ENCODE peak calls at places on chromosomes 7 and 10, in seven cellular contexts. M is adipocyte; X is CD4-positive, alpha-beta memory T cell; L is lower lobe of right lung; Q is cardiac muscle cell; D is CD8-positive, alpha-beta memory T cell; A is naive thymus-derived CD4-positive, alpha-beta T cell. O is an unnamed sample. For H3K4me1 and H3K9me3, the result is how much of the 10 kb centered on the place peaks cover.

GRCh38 chr7:41189866-41190265 is 513.0 kb downstream of the INHBA start:
- DNase-seq in M (peak), X (no peak), L (no peak), Q (no peak), D (no peak), A (no peak), O (no peak)

GRCh38 chr10:69910566-69910965 is 108.9 kb downstream of the COL13A1 start:
- DNase-seq in M (no peak), X (no peak), L (no peak), Q (no peak), D (no peak), A (no peak), O (no peak)

GRCh38 chr10:86523348-86523747 is 1.8 kb upstream of the WAPL start:
- DNase-seq in M (peak), X (no peak), L (no peak), Q (peak), D (no peak), A (no peak), O (no peak)

GRCh38 chr10:70664702-70665195 is 7.6 kb upstream of the ADAMTS14 start:
- DNase-seq in M (peak), X (no peak), L (no peak), Q (no peak), D (no peak), A (no peak), O (peak)

GRCh38 chr10:14659626-14660196 is 115.0 kb downstream of the FAM107B start:
- DNase-seq in M (no peak), X (peak), L (peak), Q (no peak), D (peak), A (peak), O (no peak)

GRCh38 chr7:87926581-87927461 is 7.2 kb upstream of the ADAM22 start:
- DNase-seq in M (no peak), X (no peak), L (no peak), Q (no peak), D (no peak), A (no peak), O (no peak)

GRCh38 chr7:30285531-30286284 is 1.3 kb downstream of the ZNRF2 start:
- DNase-seq in M (peak), X (peak), L (peak), Q (peak), D (peak), A (peak), O (peak)

GRCh38 chr10:22651276-22651980 is 63.0 kb downstream of the PIP4K2A start:
- DNase-seq in M (no peak), X (peak), L (peak), Q (no peak), D (peak), A (no peak), O (no peak)

GRCh38 chr10:111082102-111082975 is 5.5 kb downstream of the ADRA2A start:
- DNase-seq in M (no peak), X (no peak), L (no peak), Q (no peak), D (no peak), A (no peak), O (no peak)

GRCh38 chr10:95312264-95312663 is 21.5 kb upstream of the PDLIM1 start:
- DNase-seq in M (no peak), X (no peak), L (no peak), Q (no peak), D (no peak), A (no peak), O (no peak)

GRCh38 chr7:115060095-115060830 is 138.4 kb downstream of the MDFIC start:
- DNase-seq in M (no peak), X (no peak), L (no peak), Q (no peak), D (no peak), A (no peak), O (no peak)

GRCh38 chr10:62652114-62652513 is 152.4 kb upstream of the ADO start:
- DNase-seq in M (peak), X (no peak), L (no peak), Q (no peak), D (no peak), A (no peak), O (no peak)

GRCh38 chr10:71714055-71714454 is 5.5 kb downstream of the C10orf105 start:
- DNase-seq in M (no peak), X (peak), L (no peak), Q (no peak), D (no peak), A (no peak), O (no peak)
- H3K4me1 ChIP-seq in M (half or more), X (half or more), L (half or more), Q (under half), D (half or more), A (under half), O (under half)

DNA sequence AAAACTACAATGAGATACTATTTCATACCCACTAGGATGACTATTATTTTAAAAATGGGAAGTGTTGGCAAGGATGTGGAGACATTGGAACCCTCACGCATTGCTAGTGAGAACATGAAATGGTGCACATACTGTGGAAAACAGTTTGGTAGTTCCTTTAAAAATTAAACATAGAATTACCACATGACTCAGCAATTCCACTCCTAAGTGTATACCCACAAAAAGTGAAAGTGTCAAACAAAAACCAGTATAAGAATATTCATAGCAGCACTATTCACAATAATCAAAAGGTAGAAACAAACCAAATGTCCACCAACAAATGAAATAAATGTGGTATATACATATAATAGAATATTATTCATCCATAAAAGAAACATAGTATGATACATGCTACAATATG is 48.6 kb upstream of the SHTN1 start:
- DNase-seq in M (no peak), X (no peak), L (no peak), Q (no peak), D (no peak), A (no peak), O (no peak)
- H3K9me3 ChIP-seq in M (under half), X (under half), L (under half), Q (under half), D (under half), A (under half), O (under half)

GRCh38 chr7:22859676-22860290 is 37.1 kb upstream of the TOMM7 start:
- DNase-seq in M (no peak), X (no peak), L (no peak), Q (no peak), D (no peak), A (no peak), O (no peak)
- H3K4me1 ChIP-seq in M (half or more), X (under half), L (under half), Q (under half), D (under half), A (under half), O (under half)

GRCh38 chr10:108434818-108435217 is 1270.3 kb upstream of the SORCS1 start:
- DNase-seq in M (no peak), X (no peak), L (no peak), Q (no peak), D (no peak), A (no peak), O (no peak)
- H3K9me3 ChIP-seq in M (under half), X (under half), L (under half), Q (under half), D (under half), A (under half), O (under half)

DNA sequence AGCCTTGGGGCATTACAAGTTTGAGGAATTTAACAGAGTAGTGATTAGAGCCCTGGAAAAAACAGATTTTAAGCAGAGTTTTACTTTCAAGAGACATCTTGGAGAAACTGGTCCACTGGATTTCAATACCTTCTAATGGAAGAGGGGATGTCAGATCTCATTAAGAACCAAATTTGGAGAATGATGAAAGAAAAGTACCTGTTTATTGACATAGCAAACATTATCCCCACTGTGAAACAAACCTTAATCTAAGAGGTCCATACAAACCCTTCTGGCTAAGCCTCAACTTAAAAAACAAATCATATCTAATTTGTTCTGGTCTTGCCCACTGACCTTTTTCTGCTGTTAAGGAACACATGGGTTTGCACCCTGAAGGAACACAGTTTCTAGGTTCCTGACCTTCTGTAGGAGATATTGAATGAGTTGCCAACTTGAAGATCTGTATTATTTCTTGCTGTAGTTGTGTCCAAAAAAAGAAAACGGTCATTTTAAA is 53.5 kb downstream of the LAMB1 start:
- DNase-seq in M (no peak), X (no peak), L (no peak), Q (no peak), D (no peak), A (no peak), O (no peak)
- H3K4me1 ChIP-seq in M (half or more), X (under half), L (under half), Q (under half), D (under half), A (under half), O (under half)

GRCh38 chr7:153440781-153441180 is 611.4 kb upstream of the DPP6 start:
- DNase-seq in M (no peak), X (no peak), L (no peak), Q (no peak), D (no peak), A (no peak), O (no peak)
- H3K9me3 ChIP-seq in M (under half), X (under half), L (under half), Q (under half), D (under half), A (under half), O (under half)

GRCh38 chr10:30366829-30367228 is 17.8 kb upstream of the MTPAP start:
- DNase-seq in M (no peak), X (no peak), L (no peak), Q (no peak), D (no peak), A (no peak), O (no peak)
- H3K4me1 ChIP-seq in M (under half), X (under half), L (under half), Q (under half), D (under half), A (under half), O (under half)

DNA sequence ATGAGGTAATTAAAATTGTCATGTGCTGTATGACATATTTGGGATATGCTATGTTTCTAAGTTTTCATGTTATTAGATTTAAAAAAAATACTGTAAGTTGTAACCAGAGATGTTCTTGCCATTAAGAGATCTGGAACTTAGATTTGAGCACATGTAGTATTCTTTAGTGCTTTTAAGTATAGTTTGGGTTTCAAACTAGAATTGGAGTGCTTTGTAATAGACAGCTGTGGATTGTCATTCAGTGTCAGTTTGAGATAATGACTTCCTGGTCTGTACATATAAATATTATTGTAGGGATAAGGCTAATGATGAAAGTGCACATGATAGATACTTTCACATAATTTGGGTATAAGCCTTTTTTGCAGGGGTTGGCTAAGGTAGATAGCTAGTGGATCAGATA is 936.2 kb downstream of the CNTNAP2 start:
- DNase-seq in M (no peak), X (no peak), L (no peak), Q (no peak), D (no peak), A (no peak), O (no peak)
- H3K9me3 ChIP-seq in M (under half), X (under half), L (under half), Q (under half), D (under half), A (under half), O (under half)

GRCh38 chr10:102283890-102284289 is 38.6 kb downstream of the GBF1 start:
- DNase-seq in M (no peak), X (no peak), L (no peak), Q (no peak), D (no peak), A (no peak), O (no peak)
- H3K4me1 ChIP-seq in M (under half), X (under half), L (under half), Q (half or more), D (under half), A (under half), O (under half)

DNA sequence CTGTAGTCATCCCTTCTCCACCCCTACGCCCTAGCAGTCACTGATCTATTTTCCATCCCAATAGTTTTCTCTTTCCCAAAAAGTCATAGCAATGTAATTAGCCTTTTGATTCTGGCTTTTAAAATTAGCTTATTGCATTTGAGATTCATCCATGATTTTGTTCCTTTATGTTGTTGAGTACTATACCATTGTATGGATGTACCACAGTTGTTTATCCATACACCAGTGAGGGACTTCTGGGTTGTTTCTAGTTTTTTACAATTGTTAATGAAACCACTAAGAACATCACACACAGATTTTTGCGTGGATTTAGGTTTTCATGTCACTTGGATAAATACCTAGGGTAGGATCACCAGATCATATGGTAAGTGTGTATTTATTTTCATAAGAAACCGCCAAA is 16.1 kb downstream of the FHIP2A start:
- DNase-seq in M (no peak), X (no peak), L (no peak), Q (no peak), D (no peak), A (no peak), O (no peak)
- H3K9me3 ChIP-seq in M (under half), X (under half), L (under half), Q (under half), D (under half), A (under half), O (under half)

O was measured in HAP-1.